ENCODE peak calls at places on chromosomes 7 and 10, in ten cellular contexts. C, N, Y, I, V, P, Z, S, Q and B are unnamed samples.

GRCh38 chr10:28530751-28531150 is 2.2 kb upstream of the WAC start:
- DNase-seq in C (no peak), N (no peak), Y (no peak), I (no peak), V (peak), P (no peak), Z (no peak), S (no peak), Q (peak), B (no peak)

GRCh38 chr10:97013983-97014382 is 171.8 kb downstream of the SLIT1 start:
- DNase-seq in C (no peak), N (no peak), Y (no peak), I (no peak), V (no peak), P (no peak), Z (no peak), S (no peak), Q (no peak), B (no peak)

GRCh38 chr10:4234661-4235060 is 449.7 kb upstream of the KLF6 start:
- DNase-seq in C (no peak), N (no peak), Y (no peak), I (no peak), V (no peak), P (no peak), Z (no peak), S (no peak), Q (no peak), B (no peak)

GRCh38 chr10:91415816-91416215 is 5.7 kb downstream of the HECTD2 start:
- DNase-seq in C (no peak), N (no peak), Y (peak), I (no peak), V (peak), P (no peak), Z (no peak), S (no peak), Q (peak), B (no peak)

GRCh38 chr10:90621577-90621976 is 236.3 kb downstream of the HTR7 start:
- DNase-seq in C (no peak), N (peak), Y (no peak), I (no peak), V (no peak), P (no peak), Z (no peak), S (no peak), Q (peak), B (no peak)

GRCh38 chr10:93854985-93855384 is 38.8 kb upstream of the SLC35G1 start:
- DNase-seq in C (no peak), N (no peak), Y (no peak), I (no peak), V (no peak), P (no peak), Z (no peak), S (no peak), Q (no peak), B (no peak)

GRCh38 chr7:4791738-4792536 is 16.5 kb downstream of the AP5Z1 start:
- DNase-seq in C (peak), N (peak), Y (no peak), I (peak), V (peak), P (no peak), Z (no peak), S (no peak), Q (peak), B (no peak)

GRCh38 chr7:25615005-25615404 is 386.7 kb upstream of the NPVF start:
- DNase-seq in C (no peak), N (no peak), Y (no peak), I (no peak), V (no peak), P (no peak), Z (no peak), S (no peak), Q (no peak), B (no peak)

GRCh38 chr10:89086801-89087513 is 96.4 kb downstream of the FAS start:
- DNase-seq in C (no peak), N (peak), Y (no peak), I (peak), V (peak), P (peak), Z (no peak), S (no peak), Q (peak), B (peak)

GRCh38 chr10:71135276-71135675 is 77.1 kb upstream of the UNC5B start:
- DNase-seq in C (no peak), N (no peak), Y (no peak), I (no peak), V (no peak), P (no peak), Z (no peak), S (no peak), Q (no peak), B (no peak)

GRCh38 chr7:73428697-73429005 is 4.9 kb upstream of the FZD9 start:
- DNase-seq in C (no peak), N (no peak), Y (no peak), I (no peak), V (no peak), P (no peak), Z (no peak), S (no peak), Q (no peak), B (no peak)

GRCh38 chr10:77553966-77554365 is 83.6 kb downstream of the KCNMA1 start:
- DNase-seq in C (no peak), N (peak), Y (no peak), I (no peak), V (no peak), P (no peak), Z (no peak), S (no peak), Q (peak), B (no peak)

DNA sequence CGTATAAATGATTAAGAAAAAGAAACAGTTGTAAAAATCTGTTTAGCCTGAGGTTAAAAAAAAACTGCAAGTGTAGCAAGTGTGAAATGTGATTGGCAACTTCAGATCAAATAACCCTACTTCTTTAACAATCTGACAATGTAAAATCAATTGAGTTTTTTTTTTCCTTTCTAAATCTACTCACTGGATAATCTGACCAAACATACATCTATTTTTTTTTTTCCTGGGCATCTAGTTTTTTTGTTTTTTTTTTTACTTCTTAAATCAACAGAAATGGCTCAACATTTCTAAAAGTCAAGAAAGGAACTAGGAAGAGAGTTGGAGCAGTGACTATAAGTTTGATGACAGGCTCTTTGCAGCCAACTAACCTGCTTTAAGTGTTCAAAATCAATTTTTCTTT is 1.4 kb downstream of the ARL3 start:
- DNase-seq in C (no peak), N (no peak), Y (no peak), I (no peak), V (no peak), P (no peak), Z (no peak), S (no peak), Q (no peak), B (no peak)
- H3K4me3 ChIP-seq in C (peak), N (peak), Y (peak), I (peak), V (peak), P (peak), Z (peak), S (peak), Q (peak), B (peak)

GRCh38 chr10:122113161-122113944 is 124.4 kb downstream of the TACC2 start:
- DNase-seq in C (peak), N (peak), Y (peak), I (peak), V (peak), P (peak), Z (peak), S (no peak), Q (peak), B (no peak)
- TF ChIP-seq CTCF in C (peak), N (peak), Y (peak), I (no peak), V (peak), P (peak), Z (peak), S (peak), Q (peak), B (peak)

GRCh38 chr7:725223-726005 is 1.1 kb upstream of the DNAAF5 start:
- DNase-seq in C (peak), N (peak), Y (no peak), I (no peak), V (no peak), P (no peak), Z (peak), S (no peak), Q (peak), B (no peak)
- H3K4me3 ChIP-seq in C (no peak), N (peak), Y (no peak), I (peak), V (peak), P (no peak), Z (peak), S (peak), Q (peak), B (peak)

GRCh38 chr10:69904533-69904932 is 102.8 kb downstream of the COL13A1 start:
- DNase-seq in C (no peak), N (no peak), Y (no peak), I (no peak), V (no peak), P (no peak), Z (no peak), S (no peak), Q (no peak), B (no peak)
- TF ChIP-seq CTCF in C (no peak), N (no peak), Y (no peak), I (no peak), V (no peak), P (no peak), Z (no peak), S (no peak), Q (no peak), B (no peak)

GRCh38 chr10:122460891-122461293 is 461 bp upstream of the HTRA1 start:
- DNase-seq in C (no peak), N (no peak), Y (no peak), I (no peak), V (no peak), P (no peak), Z (no peak), S (no peak), Q (peak), B (no peak)
- H3K4me3 ChIP-seq in C (peak), N (peak), Y (peak), I (peak), V (peak), P (peak), Z (no peak), S (peak), Q (peak), B (peak)

GRCh38 chr10:86599729-86600128 is 54.6 kb upstream of the OPN4 start:
- DNase-seq in C (peak), N (no peak), Y (no peak), I (peak), V (no peak), P (no peak), Z (no peak), S (no peak), Q (no peak), B (no peak)
- TF ChIP-seq CTCF in C (no peak), N (no peak), Y (no peak), I (no peak), V (no peak), P (no peak), Z (no peak), S (no peak), Q (no peak), B (no peak)

GRCh38 chr7:138295049-138295637 is 164.9 kb upstream of the TRIM24 start:
- DNase-seq in C (peak), N (no peak), Y (no peak), I (no peak), V (no peak), P (no peak), Z (no peak), S (no peak), Q (no peak), B (no peak)
- H3K4me3 ChIP-seq in C (no peak), N (no peak), Y (no peak), I (no peak), V (no peak), P (no peak), Z (no peak), S (no peak), Q (no peak), B (no peak)

GRCh38 chr7:101812595-101812994 is 4.8 kb upstream of the CUX1 start:
- DNase-seq in C (no peak), N (no peak), Y (no peak), I (no peak), V (no peak), P (no peak), Z (no peak), S (no peak), Q (no peak), B (no peak)
- TF ChIP-seq CTCF in C (no peak), N (no peak), Y (no peak), I (no peak), V (no peak), P (no peak), Z (no peak), S (no peak), Q (no peak), B (no peak)

DNA sequence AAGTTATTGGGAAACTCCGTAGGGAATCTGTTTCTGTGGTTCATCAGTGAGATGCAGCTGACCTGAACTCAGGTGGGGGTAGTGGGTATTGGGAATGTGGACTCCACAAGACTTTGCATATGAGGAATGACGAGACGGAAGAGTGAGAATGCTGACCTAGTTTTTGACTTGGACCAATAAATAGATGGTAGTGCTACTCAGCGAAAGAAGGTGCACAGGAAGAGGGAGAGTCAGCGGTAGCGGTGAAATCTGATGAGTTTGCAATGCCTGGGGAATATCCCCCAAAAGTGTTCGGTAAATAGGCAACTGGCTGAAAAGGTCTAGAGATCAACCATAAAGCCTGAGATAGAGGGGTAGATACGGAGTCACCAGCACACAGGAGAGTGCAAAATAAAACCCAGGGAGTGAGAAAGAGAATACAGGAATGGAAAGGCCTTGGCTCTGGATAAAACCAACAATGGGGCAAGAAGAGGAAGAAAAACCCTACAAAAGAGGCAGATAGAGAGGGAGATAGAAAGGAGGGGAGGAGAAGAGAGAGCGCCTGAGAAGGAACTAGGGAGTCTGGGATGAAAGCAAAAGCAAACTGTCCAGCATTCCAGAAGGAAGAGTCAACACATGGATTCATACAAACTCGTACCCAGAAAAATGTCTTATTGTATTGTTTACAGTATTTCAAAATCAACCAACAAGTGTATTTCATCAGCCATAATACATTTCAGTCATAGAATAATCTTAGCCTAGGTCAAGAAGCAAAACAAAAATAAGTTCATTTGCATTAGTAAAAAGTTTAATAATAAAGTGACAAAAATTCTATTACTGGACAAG is 5.4 kb downstream of the ARHGAP21 start:
- DNase-seq in C (no peak), N (peak), Y (no peak), I (no peak), V (peak), P (peak), Z (peak), S (no peak), Q (peak), B (no peak)
- H3K4me3 ChIP-seq in C (no peak), N (no peak), Y (peak), I (peak), V (peak), P (peak), Z (peak), S (no peak), Q (peak), B (peak)